ENCODE peak calls at places on chromosomes 5 and 9, in eight cellular contexts. R is cardiac fibroblast; Y is stimulated activated CD8-positive, alpha-beta memory T cell treated with anti-CD3 and anti-CD28 coated beads, Interleukin-4, amount 100 ng/mL, for 1 hour; J is esophagus muscularis mucosa; S is mesendoderm; W is GM18507; B is central memory CD4-positive, alpha-beta T cell; T is retina. H is an unnamed sample.

GRCh38 chr5:168292783-168293696 is 1.6 kb downstream of the WWC1 start:
- DNase-seq in R (no peak), Y (no peak), J (no peak), S (no peak), W (no peak), B (no peak), T (no peak), H (no peak)

GRCh38 chr9:121736964-121737462 is 85.6 kb downstream of the DAB2IP start:
- DNase-seq in R (no peak), Y (no peak), J (no peak), S (peak), W (no peak), B (no peak), T (no peak), H (no peak)

GRCh38 chr5:171589461-171589860 is 170.0 kb downstream of the FGF18 start:
- DNase-seq in R (no peak), Y (no peak), J (peak), S (no peak), W (no peak), B (no peak), T (no peak), H (no peak)

GRCh38 chr9:130794923-130795495 is 40.0 kb upstream of the ABL1 start:
- DNase-seq in R (no peak), Y (no peak), J (no peak), S (no peak), W (no peak), B (no peak), T (no peak), H (peak)

GRCh38 chr9:22033012-22033630 is 24.0 kb upstream of the CDKN2B start:
- DNase-seq in R (no peak), Y (no peak), J (no peak), S (no peak), W (no peak), B (no peak), T (no peak), H (no peak)

GRCh38 chr5:139641116-139642080 is 6.8 kb upstream of the CXXC5 start:
- DNase-seq in R (no peak), Y (no peak), J (no peak), S (no peak), W (no peak), B (no peak), T (peak), H (no peak)

GRCh38 chr9:127980056-127980705 is 608 bp downstream of the EEIG1 start:
- DNase-seq in R (no peak), Y (no peak), J (no peak), S (peak), W (no peak), B (peak), T (peak), H (no peak)

GRCh38 chr9:107246259-107247254 is 36.5 kb upstream of the RAD23B start:
- DNase-seq in R (no peak), Y (no peak), J (no peak), S (peak), W (no peak), B (no peak), T (no peak), H (no peak)